ENCODE peak calls at places on chromosomes 4 and X, in eight cellular contexts. T is endodermal cell; F is mammary epithelial cell; P is kidney tubule cell; E is posterior cingulate gyrus; A is AG04450; D is Right ventricle myocardium superior; V is activated T-helper 1 cell treated with anti-CD3 and anti-CD28 coated beads, Interleukin-12 subunit alpha, Interleukin-12 subunit beta, Interleukin-2, Interleukin-4 antibody, amounts not matched to agents 30 ng/mL and 10 ng/mL and 1 ng/mL, durations not matched to agents 14 hours and 24 hours and 36 hours. O is an unnamed sample.

GRCh38 chr4:100022792-100023222 is 72.7 kb upstream of the H2AZ1 start:
- DNase-seq in T (peak; percentile 82), F (no peak), P (no peak), E (no peak), A (no peak), D (no peak), V (no peak), O (no peak)

GRCh38 chr4:31071807-31072486 is 351.8 kb downstream of the PCDH7 start:
- DNase-seq in T (no peak), F (no peak), P (no peak), E (no peak), A (no peak), D (no peak), V (no peak), O (no peak)

GRCh38 chrX:24025741-24026402 is 1.1 kb downstream of the KLHL15 start:
- DNase-seq in T (no peak), F (peak; percentile 24), P (peak; percentile 40), E (no peak), A (peak; percentile 16), D (no peak), V (no peak), O (peak; percentile 6)

GRCh38 chrX:153818571-153819397 is 11.6 kb downstream of the PDZD4 start:
- DNase-seq in T (peak; percentile 82), F (no peak), P (peak; percentile 3), E (peak; percentile 78), A (no peak), D (peak; percentile 61), V (peak; percentile 49), O (no peak)

GRCh38 chr4:156378053-156378665 is 424.5 kb upstream of the CTSO start:
- DNase-seq in T (peak; percentile 64), F (peak; percentile 53), P (peak; percentile 62), E (no peak), A (peak; percentile 54), D (no peak), V (no peak), O (no peak)

GRCh38 chrX:44961817-44962607 is 89.0 kb downstream of the KDM6A start:
- DNase-seq in T (no peak), F (no peak), P (no peak), E (no peak), A (no peak), D (no peak), V (no peak), O (no peak)

GRCh38 chr4:149371021-149371420 is 444.6 kb downstream of the IQCM start:
- DNase-seq in T (peak; percentile 64), F (peak; percentile 32), P (peak; percentile 70), E (no peak), A (peak; percentile 23), D (no peak), V (no peak), O (peak; percentile 2)

GRCh38 chr4:158856852-158857251 is 88.0 kb downstream of the FNIP2 start:
- DNase-seq in T (no peak), F (peak; percentile 25), P (peak; percentile 65), E (no peak), A (peak; percentile 8), D (no peak), V (no peak), O (no peak)

GRCh38 chrX:2609431-2610238 is 81.5 kb upstream of the CD99 start:
- DNase-seq in T (peak; percentile 73), F (peak; percentile 34), P (peak; percentile 30), E (no peak), A (no peak), D (no peak), V (no peak), O (no peak)

GRCh38 chrX:96685205-96686099 is 810 bp downstream of the DIAPH2 start:
- DNase-seq in T (peak; percentile 75), F (peak; percentile 48), P (peak; percentile 57), E (peak; percentile 74), A (no peak), D (peak; percentile 47), V (peak; percentile 13), O (no peak)

GRCh38 chrX:20427173-20427770 is 160.6 kb upstream of the RPS6KA3 start:
- DNase-seq in T (no peak), F (no peak), P (no peak), E (no peak), A (no peak), D (no peak), V (no peak), O (no peak)

GRCh38 chr4:152255437-152255836 is 280.5 kb downstream of the FBXW7 start:
- DNase-seq in T (no peak), F (no peak), P (peak; percentile 72), E (no peak), A (no peak), D (no peak), V (peak; percentile 70), O (no peak)

GRCh38 chr4:72564184-72564583 is 4.8 kb downstream of the ADAMTS3 start:
- DNase-seq in T (no peak), F (peak; percentile 87), P (peak; percentile 84), E (no peak), A (no peak), D (no peak), V (no peak), O (no peak)

GRCh38 chr4:53558061-53558801 is 33.1 kb downstream of the LNX1 start:
- DNase-seq in T (peak; percentile 64), F (peak; percentile 75), P (peak; percentile 54), E (peak; percentile 92), A (no peak), D (no peak), V (no peak), O (no peak)

GRCh38 chr4:81031389-81032173 is 1.1 kb downstream of the BMP3 start:
- DNase-seq in T (peak; percentile 79), F (no peak), P (no peak), E (no peak), A (no peak), D (no peak), V (no peak), O (no peak)

O was measured in KG1.